ENCODE peak calls at places on chromosomes 7 and 10, in seven cellular contexts. Y is neural progenitor cell; F is CD4-positive, alpha-beta T cell; J is RWPE2; Q is brain microvascular endothelial cell; T is SK-N-SH; Z is tibial artery. E is an unnamed sample.

GRCh38 chr10:102641398-102641797 is 2.9 kb upstream of the TRIM8 start:
- DNase-seq in Y (no peak), Z (no peak), T (no peak), Q (no peak), J (no peak), F (no peak), E (no peak)

GRCh38 chr7:70953388-70953787 is 178.6 kb upstream of the GALNT17 start:
- DNase-seq in Q (no peak), F (no peak), Y (no peak), T (no peak), J (no peak), Z (no peak), E (no peak)

GRCh38 chr7:19928247-19928646 is 154.8 kb upstream of the TMEM196 start:
- DNase-seq in Q (no peak), F (no peak), Y (no peak), J (no peak), T (no peak), Z (no peak), E (no peak)

GRCh38 chr10:126867567-126868365 is 37.5 kb upstream of the DOCK1 start:
- DNase-seq in Q (peak; percentile 85), Z (no peak), J (no peak), F (no peak), T (no peak), Y (no peak), E (no peak)

GRCh38 chr7:130896898-130897514 is 163.0 kb upstream of the KLF14 start:
- DNase-seq in T (peak; percentile 86), Z (no peak), J (no peak), Y (peak; percentile 85), Q (no peak), F (peak; percentile 51), E (peak; percentile 67)

GRCh38 chr7:36291387-36292316 is 98.0 kb upstream of the ANLN start:
- DNase-seq in Z (peak; percentile 91), Y (peak; percentile 91), J (no peak), F (peak; percentile 71), T (peak; percentile 93), Q (peak; percentile 75), E (peak; percentile 84)

GRCh38 chr7:151894131-151895007 is 17.5 kb upstream of the PRKAG2 start:
- DNase-seq in J (no peak), T (no peak), Y (no peak), F (no peak), Z (peak; percentile 51), Q (no peak), E (no peak)

GRCh38 chr7:92255308-92255707 is 9.5 kb downstream of the ANKIB1 start:
- DNase-seq in J (no peak), F (no peak), T (no peak), Q (peak; percentile 89), Y (no peak), Z (peak; percentile 69), E (no peak)

GRCh38 chr10:121291376-121291775 is 306.9 kb downstream of the FGFR2 start:
- DNase-seq in Q (no peak), J (no peak), F (no peak), Y (no peak), T (no peak), Z (no peak), E (no peak)

GRCh38 chr10:109735776-109736175 is 187.5 kb downstream of the XPNPEP1 start:
- DNase-seq in F (no peak), J (no peak), Y (no peak), Q (no peak), Z (no peak), T (no peak), E (no peak)
- TF ChIP-seq CTCF in F (no peak), J (no peak), Y (no peak), Q (no peak), Z (no peak), T (no peak), E (no peak)

DNA sequence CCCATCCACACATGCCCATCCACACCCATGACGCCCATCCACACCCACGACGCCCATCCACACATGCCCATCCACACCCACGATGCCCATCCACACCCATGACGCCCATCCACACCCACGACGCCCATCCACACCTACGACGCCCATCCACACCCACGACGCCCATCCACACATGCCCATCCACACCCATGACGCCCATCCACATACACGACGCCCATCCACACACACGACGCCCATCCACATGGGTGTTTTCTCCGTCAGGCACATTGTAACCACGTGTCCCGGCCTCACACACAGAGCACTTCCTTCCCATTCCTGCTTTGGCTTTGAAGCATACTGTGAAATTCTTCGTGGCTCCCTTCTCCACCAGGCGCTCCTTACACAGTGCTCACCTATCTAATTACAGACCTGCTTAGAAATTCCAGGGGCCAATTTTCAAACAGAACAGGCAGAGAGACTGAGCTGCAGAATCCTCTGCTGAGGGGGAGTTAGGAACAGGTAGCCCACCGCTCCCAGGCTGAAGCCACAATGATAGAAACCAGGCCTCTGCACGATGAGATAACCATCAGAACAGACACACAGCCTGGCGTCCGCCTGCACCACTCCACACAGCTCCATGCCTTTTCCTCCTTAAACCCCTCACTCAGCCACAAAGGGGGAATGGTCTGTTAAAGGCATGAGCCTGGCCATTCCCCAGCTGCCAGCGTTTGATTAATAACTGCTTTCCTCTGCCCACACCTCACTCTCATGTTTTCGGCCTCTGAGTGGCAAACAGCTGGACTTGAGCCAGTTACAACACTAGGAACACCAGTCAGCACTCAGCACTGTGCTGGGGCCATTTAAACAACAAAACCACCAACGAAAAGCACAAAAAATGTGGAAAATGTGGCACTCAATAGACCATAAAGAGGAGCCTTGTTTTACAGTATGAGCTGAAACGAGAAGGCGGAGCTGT is 501.6 kb downstream of the PTPRN2 start:
- DNase-seq in J (no peak), Q (no peak), T (peak; percentile 89), Z (peak; percentile 37), Y (no peak), F (no peak), E (no peak)
- H3K27me3 ChIP-seq in J (no peaks in the 10 kb centered on the region), Q (no peaks in the 10 kb centered on the region), T (no peaks in the 10 kb centered on the region), Z (no peaks in the 10 kb centered on the region), Y (no peaks in the 10 kb centered on the region), F (no peaks in the 10 kb centered on the region), E (peaks cover 4% of the 10 kb centered on the region)

DNA sequence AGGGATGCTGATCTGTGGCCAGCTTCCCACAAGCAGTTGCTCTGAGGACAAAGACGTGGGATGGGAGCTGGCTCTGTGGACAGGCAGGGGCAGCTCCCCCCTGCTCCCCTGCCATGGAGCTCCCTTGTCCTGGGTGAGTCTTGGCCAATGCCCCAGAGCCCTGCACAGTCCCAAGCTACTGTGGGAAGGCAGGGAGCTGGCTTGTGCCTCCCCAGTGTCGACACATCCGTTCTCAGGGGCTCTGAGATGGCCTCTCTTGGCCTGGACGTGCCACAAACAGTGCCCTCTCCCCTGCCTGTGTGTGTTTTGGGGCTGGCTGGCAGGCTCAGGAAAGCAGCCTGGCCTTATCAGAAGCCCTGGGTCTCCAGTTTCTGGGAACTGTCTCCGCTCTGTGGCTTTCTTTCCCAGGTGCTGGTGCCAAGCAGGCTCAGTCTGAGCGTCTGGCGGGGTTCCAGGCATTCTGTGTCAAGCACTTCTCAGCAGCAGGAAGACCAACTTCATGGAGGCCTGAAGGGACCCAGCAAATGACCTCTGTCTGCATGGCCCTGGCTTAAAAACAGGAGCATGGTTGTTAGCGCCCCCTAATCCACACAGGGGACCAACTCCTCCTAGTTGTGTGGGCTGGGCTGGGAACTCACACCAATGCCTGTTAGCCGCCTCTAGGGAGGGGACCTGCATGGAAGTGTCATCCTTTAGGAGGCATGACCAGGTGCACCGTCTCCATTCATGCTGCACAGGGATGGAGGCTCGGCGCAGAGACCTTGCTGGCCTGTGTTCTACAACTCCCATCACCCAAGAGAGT is 375.2 kb downstream of the RPS24 start:
- DNase-seq in Y (peak; percentile 35), Q (no peak), T (peak; percentile 53), F (no peak), J (no peak), Z (peak; percentile 91), E (peak; percentile 87)
- H3K27ac ChIP-seq in Y (no peak overlapping the region), Q (no peak overlapping the region), T (peak overlapping the region; percentile 99), F (no peak overlapping the region), J (no peak overlapping the region), Z (peak overlapping the region; percentile 73), E (peak overlapping the region; percentile 94)

DNA sequence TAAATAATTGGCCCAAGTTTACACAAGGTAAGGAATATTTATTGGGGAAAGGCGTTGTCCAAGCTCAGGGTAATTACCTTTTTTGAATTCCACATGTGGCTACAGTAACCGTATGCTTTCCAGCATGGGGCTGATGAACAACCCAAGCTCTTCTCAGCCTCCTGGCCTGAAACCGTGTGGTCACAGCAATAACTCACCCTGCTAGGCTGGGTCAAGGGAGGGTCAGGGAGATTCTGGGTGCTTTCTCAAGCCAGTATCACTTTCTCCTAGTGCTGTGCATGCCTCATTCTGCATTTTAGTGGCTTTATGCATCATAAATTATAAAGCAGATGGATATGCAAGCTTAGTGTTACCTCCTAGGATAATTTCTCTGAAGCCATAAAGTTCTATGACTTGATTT is 273.9 kb downstream of the PAXIP1 start:
- DNase-seq in Z (no peak), J (no peak), Q (no peak), Y (no peak), T (no peak), F (no peak), E (no peak)
- TF ChIP-seq CTCF in Z (no peak), J (no peak), Q (no peak), Y (no peak), T (no peak), F (no peak), E (no peak)

GRCh38 chr7:99928188-99928587 is 1.2 kb downstream of the GJC3 start:
- DNase-seq in Z (no peak), Q (no peak), F (no peak), Y (no peak), T (no peak), J (no peak), E (no peak)

GRCh38 chr7:99929730-99930053 is 272 bp upstream of the GJC3 start:
- DNase-seq in Z (no peak), F (no peak), T (no peak), Y (no peak), J (no peak), Q (no peak), E (no peak)

GRCh38 chr7:99928994-99929729 is at the start of gene GJC3:
- DNase-seq in F (peak; percentile 49), T (peak; percentile 85), Z (no peak), Y (peak; percentile 71), Q (peak; percentile 34), J (no peak), E (peak; percentile 62)

GRCh38 chr7:99926351-99926750 is 3.1 kb downstream of the GJC3 start:
- DNase-seq in Q (no peak), J (no peak), Z (no peak), T (no peak), Y (no peak), F (no peak), E (no peak)

DNA sequence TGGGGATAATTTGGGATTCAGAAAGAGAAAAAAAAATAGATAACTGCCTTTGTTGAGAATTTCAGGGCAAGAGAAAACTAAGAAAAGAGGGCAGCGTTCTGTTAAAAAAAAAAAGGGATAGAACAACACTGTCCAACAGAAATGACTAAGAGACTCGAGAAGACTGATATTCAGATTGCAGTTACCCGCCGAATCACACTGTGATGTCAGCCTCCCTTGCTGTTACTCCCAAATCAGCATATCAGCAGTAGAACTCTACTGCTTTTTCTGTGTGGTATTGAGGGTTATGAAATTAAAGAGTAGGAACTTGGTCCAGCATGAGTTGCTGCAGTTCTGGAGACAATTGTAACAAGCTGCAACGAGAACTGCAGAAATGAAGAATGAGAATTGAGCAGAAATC is 1.9 kb downstream of the GJC3 start:
- DNase-seq in T (no peak), Y (no peak), F (no peak), Q (no peak), Z (no peak), J (no peak), E (no peak)
- H3K27me3 ChIP-seq in T (peaks cover 33% of the 10 kb centered on the region), Y (peaks cover 16% of the 10 kb centered on the region), F (peaks cover 13% of the 10 kb centered on the region), Q (peaks cover 9% of the 10 kb centered on the region), Z (peaks cover 18% of the 10 kb centered on the region), J (no peaks in the 10 kb centered on the region), E (no peaks in the 10 kb centered on the region)